ENCODE peak calls at places on chromosomes 1 and 21, in eight cellular contexts. One of them, this sample, is unnamed.

GRCh38 chr1:52834798-52835197 is 7.8 kb upstream of the ZYG11A start:
- DNase-seq in IMR-90: no peak
- DNase-seq in colonic mucosa: no peak
- DNase-seq in lung: no peak
- DNase-seq in left ventricle myocardium inferior: no peak
- DNase-seq in tibial artery: no peak
- DNase-seq in tibial nerve: peak
- DNase-seq in gastrocnemius medialis: peak
- DNase-seq in this sample: no peak

GRCh38 chr1:34709547-34709946 is 45.3 kb upstream of the GJB5 start:
- DNase-seq in lung: no peak
- DNase-seq in IMR-90: no peak
- DNase-seq in gastrocnemius medialis: no peak
- DNase-seq in left ventricle myocardium inferior: no peak
- DNase-seq in tibial artery: no peak
- DNase-seq in tibial nerve: no peak
- DNase-seq in colonic mucosa: no peak
- DNase-seq in this sample: no peak

GRCh38 chr1:213603087-213603486 is 384.7 kb upstream of the PROX1 start:
- DNase-seq in gastrocnemius medialis: no peak
- DNase-seq in tibial artery: no peak
- DNase-seq in lung: no peak
- DNase-seq in colonic mucosa: no peak
- DNase-seq in IMR-90: no peak
- DNase-seq in tibial nerve: no peak
- DNase-seq in left ventricle myocardium inferior: no peak
- DNase-seq in this sample: no peak

GRCh38 chr1:52632732-52633290 is at the start of gene SHISAL2A:
- DNase-seq in colonic mucosa: peak
- DNase-seq in IMR-90: no peak
- DNase-seq in tibial nerve: no peak
- DNase-seq in tibial artery: no peak
- DNase-seq in left ventricle myocardium inferior: peak
- DNase-seq in lung: no peak
- DNase-seq in gastrocnemius medialis: no peak
- DNase-seq in this sample: no peak

GRCh38 chr1:193069748-193070394 is 10.5 kb downstream of the RO60 start:
- DNase-seq in tibial nerve: no peak
- DNase-seq in colonic mucosa: no peak
- DNase-seq in gastrocnemius medialis: no peak
- DNase-seq in tibial artery: no peak
- DNase-seq in IMR-90: no peak
- DNase-seq in left ventricle myocardium inferior: no peak
- DNase-seq in lung: no peak
- DNase-seq in this sample: peak

GRCh38 chr1:229203030-229203751 is 67.7 kb upstream of the RAB4A start:
- DNase-seq in lung: no peak
- DNase-seq in left ventricle myocardium inferior: no peak
- DNase-seq in IMR-90: peak
- DNase-seq in tibial artery: no peak
- DNase-seq in gastrocnemius medialis: no peak
- DNase-seq in tibial nerve: no peak
- DNase-seq in colonic mucosa: no peak
- DNase-seq in this sample: peak

GRCh38 chr1:155207578-155208405 is at the start of gene THBS3:
- DNase-seq in left ventricle myocardium inferior: peak
- DNase-seq in colonic mucosa: peak
- DNase-seq in lung: no peak
- DNase-seq in IMR-90: peak
- DNase-seq in gastrocnemius medialis: no peak
- DNase-seq in tibial artery: peak
- DNase-seq in tibial nerve: no peak
- DNase-seq in this sample: no peak

GRCh38 chr1:14304381-14304865 is 294.1 kb upstream of the KAZN start:
- DNase-seq in gastrocnemius medialis: peak
- DNase-seq in colonic mucosa: no peak
- DNase-seq in tibial artery: no peak
- DNase-seq in lung: no peak
- DNase-seq in left ventricle myocardium inferior: no peak
- DNase-seq in IMR-90: peak
- DNase-seq in tibial nerve: peak
- DNase-seq in this sample: no peak

GRCh38 chr1:212504171-212504803 is 71.6 kb downstream of the NENF start:
- DNase-seq in lung: no peak
- DNase-seq in colonic mucosa: no peak
- DNase-seq in IMR-90: no peak
- DNase-seq in tibial artery: no peak
- DNase-seq in gastrocnemius medialis: no peak
- DNase-seq in tibial nerve: no peak
- DNase-seq in left ventricle myocardium inferior: no peak
- DNase-seq in this sample: no peak

GRCh38 chr1:54623216-54624007 is at the start of gene FAM151A:
- DNase-seq in IMR-90: no peak
- DNase-seq in gastrocnemius medialis: no peak
- DNase-seq in lung: no peak
- DNase-seq in colonic mucosa: no peak
- DNase-seq in tibial artery: no peak
- DNase-seq in left ventricle myocardium inferior: no peak
- DNase-seq in tibial nerve: no peak
- DNase-seq in this sample: no peak

GRCh38 chr1:211148371-211148770 is 14.4 kb upstream of the KCNH1 start:
- DNase-seq in lung: no peak
- DNase-seq in tibial nerve: no peak
- DNase-seq in left ventricle myocardium inferior: no peak
- DNase-seq in tibial artery: no peak
- DNase-seq in colonic mucosa: no peak
- DNase-seq in IMR-90: no peak
- DNase-seq in gastrocnemius medialis: no peak
- DNase-seq in this sample: no peak

GRCh38 chr1:98468111-98468717 is 193.3 kb upstream of the SNX7 start:
- DNase-seq in lung: no peak
- DNase-seq in IMR-90: peak
- DNase-seq in gastrocnemius medialis: no peak
- DNase-seq in tibial nerve: peak
- DNase-seq in tibial artery: no peak
- DNase-seq in left ventricle myocardium inferior: no peak
- DNase-seq in colonic mucosa: no peak
- DNase-seq in this sample: no peak

GRCh38 chr1:20361401-20361800 is 70.7 kb downstream of the VWA5B1 start:
- DNase-seq in lung: no peak
- DNase-seq in tibial artery: no peak
- DNase-seq in tibial nerve: no peak
- DNase-seq in IMR-90: no peak
- DNase-seq in left ventricle myocardium inferior: no peak
- DNase-seq in colonic mucosa: no peak
- DNase-seq in gastrocnemius medialis: no peak
- DNase-seq in this sample: no peak

GRCh38 chr21:38970765-38971164 is 165.0 kb downstream of the ETS2 start:
- DNase-seq in gastrocnemius medialis: no peak
- DNase-seq in left ventricle myocardium inferior: no peak
- DNase-seq in colonic mucosa: no peak
- DNase-seq in tibial artery: no peak
- DNase-seq in lung: no peak
- DNase-seq in IMR-90: no peak
- DNase-seq in tibial nerve: no peak
- DNase-seq in this sample: no peak

GRCh38 chr1:115089443-115090340 is at the start of gene TSPAN2:
- DNase-seq in IMR-90: peak
- DNase-seq in gastrocnemius medialis: no peak
- DNase-seq in lung: peak
- DNase-seq in left ventricle myocardium inferior: peak
- DNase-seq in tibial nerve: peak
- DNase-seq in tibial artery: peak
- DNase-seq in colonic mucosa: peak
- DNase-seq in this sample: no peak

GRCh38 chr1:11629184-11629583 is 25.0 kb downstream of the FBXO2 start:
- DNase-seq in colonic mucosa: no peak
- DNase-seq in gastrocnemius medialis: no peak
- DNase-seq in tibial nerve: no peak
- DNase-seq in left ventricle myocardium inferior: no peak
- DNase-seq in tibial artery: no peak
- DNase-seq in IMR-90: no peak
- DNase-seq in lung: no peak
- DNase-seq in this sample: no peak

GRCh38 chr1:153643825-153644224 is 10.0 kb downstream of the CHTOP start:
- DNase-seq in lung: no peak
- DNase-seq in tibial artery: no peak
- DNase-seq in IMR-90: no peak
- DNase-seq in tibial nerve: no peak
- DNase-seq in left ventricle myocardium inferior: no peak
- DNase-seq in gastrocnemius medialis: no peak
- DNase-seq in colonic mucosa: no peak
- DNase-seq in this sample: no peak

GRCh38 chr1:109765483-109765815 is 1.7 kb upstream of the EPS8L3 start:
- DNase-seq in colonic mucosa: peak
- DNase-seq in tibial nerve: no peak
- DNase-seq in gastrocnemius medialis: peak
- DNase-seq in lung: no peak
- DNase-seq in IMR-90: no peak
- DNase-seq in tibial artery: peak
- DNase-seq in left ventricle myocardium inferior: peak
- DNase-seq in this sample: no peak

GRCh38 chr1:62875676-62876075 is 91.7 kb downstream of the ATG4C start:
- DNase-seq in left ventricle myocardium inferior: no peak
- DNase-seq in tibial artery: no peak
- DNase-seq in gastrocnemius medialis: no peak
- DNase-seq in lung: no peak
- DNase-seq in tibial nerve: no peak
- DNase-seq in colonic mucosa: no peak
- DNase-seq in IMR-90: no peak
- DNase-seq in this sample: no peak

DNA sequence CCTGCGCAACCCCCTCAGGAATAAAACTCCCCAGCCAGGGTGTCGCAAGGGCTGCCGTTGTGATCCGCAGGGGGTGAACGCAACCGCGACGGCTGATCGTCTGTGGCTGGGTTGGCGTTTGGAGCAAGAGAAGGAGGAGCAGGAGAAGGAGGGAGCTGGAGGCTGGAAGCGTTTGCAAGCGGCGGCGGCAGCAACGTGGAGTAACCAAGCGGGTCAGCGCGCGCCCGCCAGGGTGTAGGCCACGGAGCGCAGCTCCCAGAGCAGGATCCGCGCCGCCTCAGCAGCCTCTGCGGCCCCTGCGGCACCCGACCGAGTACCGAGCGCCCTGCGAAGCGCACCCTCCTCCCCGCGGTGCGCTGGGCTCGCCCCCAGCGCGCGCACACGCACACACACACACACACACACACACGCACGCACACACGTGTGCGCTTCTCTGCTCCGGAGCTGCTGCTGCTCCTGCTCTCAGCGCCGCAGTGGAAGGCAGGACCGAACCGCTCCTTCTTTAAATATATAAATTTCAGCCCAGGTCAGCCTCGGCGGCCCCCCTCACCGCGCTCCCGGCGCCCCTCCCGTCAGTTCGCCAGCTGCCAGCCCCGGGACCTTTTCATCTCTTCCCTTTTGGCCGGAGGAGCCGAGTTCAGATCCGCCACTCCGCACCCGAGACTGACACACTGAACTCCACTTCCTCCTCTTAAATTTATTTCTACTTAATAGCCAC is 696 bp downstream of the TGFB2 start:
- DNase-seq in lung: peak
- DNase-seq in IMR-90: peak
- DNase-seq in gastrocnemius medialis: peak
- DNase-seq in left ventricle myocardium inferior: peak
- DNase-seq in colonic mucosa: peak
- DNase-seq in tibial nerve: no peak
- DNase-seq in tibial artery: peak
- DNase-seq in this sample: peak
- TF ChIP-seq CTCF in lung: no peak
- TF ChIP-seq CTCF in IMR-90: no peak
- TF ChIP-seq CTCF in gastrocnemius medialis: no peak
- TF ChIP-seq CTCF in left ventricle myocardium inferior: no peak
- TF ChIP-seq CTCF in colonic mucosa: no peak
- TF ChIP-seq CTCF in tibial nerve: no peak
- TF ChIP-seq CTCF in tibial artery: no peak
- TF ChIP-seq CTCF in this sample: no peak

GRCh38 chr1:156505679-156506298 is 5.2 kb upstream of the MEF2D start:
- DNase-seq in IMR-90: no peak
- DNase-seq in colonic mucosa: no peak
- DNase-seq in tibial nerve: no peak
- DNase-seq in gastrocnemius medialis: no peak
- DNase-seq in left ventricle myocardium inferior: no peak
- DNase-seq in lung: no peak
- DNase-seq in tibial artery: peak
- DNase-seq in this sample: no peak
- H3K27ac ChIP-seq in IMR-90: peak
- H3K27ac ChIP-seq in colonic mucosa: peak
- H3K27ac ChIP-seq in tibial nerve: peak
- H3K27ac ChIP-seq in gastrocnemius medialis: peak
- H3K27ac ChIP-seq in left ventricle myocardium inferior: peak
- H3K27ac ChIP-seq in lung: peak
- H3K27ac ChIP-seq in tibial artery: peak
- H3K27ac ChIP-seq in this sample: peak

GRCh38 chr1:233300326-233300725 is 4.8 kb upstream of the PCNX2 start:
- DNase-seq in IMR-90: peak
- DNase-seq in tibial nerve: no peak
- DNase-seq in lung: no peak
- DNase-seq in colonic mucosa: no peak
- DNase-seq in left ventricle myocardium inferior: no peak
- DNase-seq in tibial artery: no peak
- DNase-seq in gastrocnemius medialis: no peak
- DNase-seq in this sample: no peak

GRCh38 chr1:233293556-233294446 is 1.7 kb downstream of the PCNX2 start:
- DNase-seq in IMR-90: peak
- DNase-seq in tibial nerve: no peak
- DNase-seq in lung: no peak
- DNase-seq in colonic mucosa: no peak
- DNase-seq in gastrocnemius medialis: no peak
- DNase-seq in tibial artery: no peak
- DNase-seq in left ventricle myocardium inferior: no peak
- DNase-seq in this sample: peak

GRCh38 chr1:233299450-233299849 is 3.9 kb upstream of the PCNX2 start:
- DNase-seq in IMR-90: no peak
- DNase-seq in tibial nerve: no peak
- DNase-seq in gastrocnemius medialis: no peak
- DNase-seq in colonic mucosa: no peak
- DNase-seq in tibial artery: no peak
- DNase-seq in lung: no peak
- DNase-seq in left ventricle myocardium inferior: no peak
- DNase-seq in this sample: no peak

GRCh38 chr1:233294991-233295774 is at the start of gene PCNX2:
- DNase-seq in colonic mucosa: peak
- DNase-seq in tibial nerve: no peak
- DNase-seq in gastrocnemius medialis: no peak
- DNase-seq in lung: peak
- DNase-seq in tibial artery: no peak
- DNase-seq in IMR-90: peak
- DNase-seq in left ventricle myocardium inferior: no peak
- DNase-seq in this sample: no peak

GRCh38 chr1:233295775-233296322 is 324 bp upstream of the PCNX2 start:
- DNase-seq in colonic mucosa: no peak
- DNase-seq in tibial nerve: no peak
- DNase-seq in lung: no peak
- DNase-seq in gastrocnemius medialis: no peak
- DNase-seq in left ventricle myocardium inferior: peak
- DNase-seq in tibial artery: no peak
- DNase-seq in IMR-90: no peak
- DNase-seq in this sample: no peak
- TF ChIP-seq CTCF in colonic mucosa: no peak
- TF ChIP-seq CTCF in tibial nerve: no peak
- TF ChIP-seq CTCF in lung: no peak
- TF ChIP-seq CTCF in gastrocnemius medialis: no peak
- TF ChIP-seq CTCF in left ventricle myocardium inferior: no peak
- TF ChIP-seq CTCF in tibial artery: no peak
- TF ChIP-seq CTCF in IMR-90: no peak
- TF ChIP-seq CTCF in this sample: no peak

GRCh38 chr1:19079541-19079940 is 123.1 kb upstream of the IFFO2 start:
- DNase-seq in tibial nerve: no peak
- DNase-seq in tibial artery: no peak
- DNase-seq in IMR-90: no peak
- DNase-seq in lung: no peak
- DNase-seq in gastrocnemius medialis: no peak
- DNase-seq in colonic mucosa: no peak
- DNase-seq in left ventricle myocardium inferior: no peak
- DNase-seq in this sample: no peak
- H3K27ac ChIP-seq in tibial nerve: no peak
- H3K27ac ChIP-seq in tibial artery: no peak
- H3K27ac ChIP-seq in IMR-90: no peak
- H3K27ac ChIP-seq in lung: no peak
- H3K27ac ChIP-seq in gastrocnemius medialis: peak
- H3K27ac ChIP-seq in colonic mucosa: no peak
- H3K27ac ChIP-seq in left ventricle myocardium inferior: no peak
- H3K27ac ChIP-seq in this sample: no peak

This sample was measured in foreskin keratinocyte.